ENCODE peak calls at places on chromosome 5, in seven cellular contexts. V, H, N, P, I, J and M are unnamed samples.

GRCh38 chr5:181187500-181188213 is 17.3 kb downstream of the TRIM7 start:
- DNase-seq in I (peak; percentile 80), H (peak; percentile 92), P (peak; percentile 84), V (peak; percentile 81), N (peak; percentile 94), J (peak; percentile 91), M (no peak)

GRCh38 chr5:149403923-149404745 is 25.0 kb upstream of the IL17B start:
- DNase-seq in H (peak; percentile 51), V (peak; percentile 86), N (peak; percentile 91), I (peak; percentile 93), J (peak; percentile 98), P (no peak), M (no peak)

GRCh38 chr5:103441523-103441922 is 121.1 kb downstream of the NUDT12 start:
- DNase-seq in H (no peak), V (no peak), J (no peak), N (no peak), P (no peak), I (no peak), M (no peak)

GRCh38 chr5:116088062-116088461 is 3.2 kb downstream of the COMMD10 start:
- DNase-seq in H (no peak), V (no peak), P (no peak), I (no peak), J (no peak), N (no peak), M (no peak)

GRCh38 chr5:171386861-171387254 is 791 bp upstream of the NPM1 start:
- DNase-seq in H (peak; percentile 67), N (no peak), J (no peak), P (no peak), I (peak; percentile 12), V (no peak), M (no peak)

GRCh38 chr5:119031905-119032304 is 39.0 kb upstream of the DMXL1 start:
- DNase-seq in N (peak; percentile 27), I (no peak), H (no peak), V (no peak), J (no peak), P (no peak), M (no peak)

GRCh38 chr5:158483202-158483870 is 616.4 kb downstream of the EBF1 start:
- DNase-seq in J (peak; percentile 1), I (no peak), H (no peak), N (peak; percentile 8), P (peak; percentile 8), V (no peak), M (no peak)

GRCh38 chr5:130549884-130550552 is 615.0 kb downstream of the HINT1 start:
- DNase-seq in I (no peak), H (no peak), P (no peak), V (peak; percentile 78), N (no peak), J (peak; percentile 80), M (no peak)

GRCh38 chr5:154236459-154237375 is 46.2 kb downstream of the GALNT10 start:
- DNase-seq in N (no peak), P (no peak), I (no peak), V (no peak), H (no peak), J (no peak), M (no peak)

GRCh38 chr5:142680605-142681259 is 5.2 kb downstream of the FGF1 start:
- DNase-seq in P (no peak), V (no peak), I (peak; percentile 76), H (no peak), J (peak; percentile 36), N (peak; percentile 87), M (no peak)

GRCh38 chr5:7415123-7415522 is 19.2 kb downstream of the ADCY2 start:
- DNase-seq in P (no peak), N (peak; percentile 23), I (no peak), V (no peak), J (no peak), H (no peak), M (no peak)

GRCh38 chr5:76742586-76742985 is 26.7 kb downstream of the F2R start:
- DNase-seq in N (no peak), J (peak; percentile 77), H (no peak), P (no peak), I (peak; percentile 78), V (peak; percentile 62), M (no peak)

GRCh38 chr5:158165647-158166046 is 306.7 kb upstream of the CLINT1 start:
- DNase-seq in H (no peak), N (no peak), I (no peak), P (no peak), J (no peak), V (no peak), M (no peak)

GRCh38 chr5:95955996-95956899 is 5.4 kb downstream of the ELL2 start:
- DNase-seq in I (no peak), H (no peak), N (no peak), V (peak; percentile 89), J (no peak), P (no peak), M (no peak)

GRCh38 chr5:147558826-147559225 is 49.0 kb upstream of the DPYSL3 start:
- DNase-seq in V (peak; percentile 88), J (peak; percentile 84), N (peak; percentile 29), P (no peak), H (peak; percentile 86), I (peak; percentile 81), M (no peak)

GRCh38 chr5:90557871-90558270 is 726 bp upstream of the ADGRV1 start:
- DNase-seq in V (no peak), N (no peak), H (no peak), P (no peak), J (no peak), I (no peak), M (no peak)

GRCh38 chr5:140261403-140262171 is 41.3 kb downstream of the PFDN1 start:
- DNase-seq in H (no peak), V (peak; percentile 85), P (no peak), I (peak; percentile 92), N (peak; percentile 58), J (peak; percentile 93), M (peak; percentile 70)

GRCh38 chr5:17805426-17805825 is 171.2 kb downstream of the TAF11L14 start:
- DNase-seq in H (no peak), P (no peak), J (no peak), I (peak; percentile 31), N (peak; percentile 22), V (no peak), M (no peak)
- H3K27ac ChIP-seq in H (no peak overlapping the region), P (no peak overlapping the region), J (no peak overlapping the region), I (no peak overlapping the region), N (no peak overlapping the region), V (no peak overlapping the region), M (no peak overlapping the region)

GRCh38 chr5:57313716-57314115 is 139.9 kb downstream of the GPBP1 start:
- DNase-seq in N (no peak), H (no peak), J (no peak), V (no peak), I (no peak), P (no peak), M (no peak)
- H3K27me3 ChIP-seq in N (no peaks in the 10 kb centered on the region), H (no peaks in the 10 kb centered on the region), J (peaks cover 8% of the 10 kb centered on the region), V (no peaks in the 10 kb centered on the region), I (no peaks in the 10 kb centered on the region), P (no peaks in the 10 kb centered on the region), M (no peaks in the 10 kb centered on the region)

GRCh38 chr5:123720339-123720738 is 208.4 kb downstream of the CSNK1G3 start:
- DNase-seq in V (no peak), N (no peak), H (no peak), J (no peak), P (no peak), I (no peak), M (no peak)
- H3K4me3 ChIP-seq in V (no peak overlapping the region), N (no peak overlapping the region), H (no peak overlapping the region), J (no peak overlapping the region), P (no peak overlapping the region), I (no peak overlapping the region), M (no peak overlapping the region)

GRCh38 chr5:1786621-1787471 is 12.8 kb downstream of the MRPL36 start:
- DNase-seq in N (no peak), I (no peak), P (no peak), H (peak; percentile 59), V (no peak), J (no peak), M (no peak)
- H3K27ac ChIP-seq in N (no peak overlapping the region), I (no peak overlapping the region), P (no peak overlapping the region), H (no peak overlapping the region), V (no peak overlapping the region), J (no peak overlapping the region), M (no peak overlapping the region)

DNA sequence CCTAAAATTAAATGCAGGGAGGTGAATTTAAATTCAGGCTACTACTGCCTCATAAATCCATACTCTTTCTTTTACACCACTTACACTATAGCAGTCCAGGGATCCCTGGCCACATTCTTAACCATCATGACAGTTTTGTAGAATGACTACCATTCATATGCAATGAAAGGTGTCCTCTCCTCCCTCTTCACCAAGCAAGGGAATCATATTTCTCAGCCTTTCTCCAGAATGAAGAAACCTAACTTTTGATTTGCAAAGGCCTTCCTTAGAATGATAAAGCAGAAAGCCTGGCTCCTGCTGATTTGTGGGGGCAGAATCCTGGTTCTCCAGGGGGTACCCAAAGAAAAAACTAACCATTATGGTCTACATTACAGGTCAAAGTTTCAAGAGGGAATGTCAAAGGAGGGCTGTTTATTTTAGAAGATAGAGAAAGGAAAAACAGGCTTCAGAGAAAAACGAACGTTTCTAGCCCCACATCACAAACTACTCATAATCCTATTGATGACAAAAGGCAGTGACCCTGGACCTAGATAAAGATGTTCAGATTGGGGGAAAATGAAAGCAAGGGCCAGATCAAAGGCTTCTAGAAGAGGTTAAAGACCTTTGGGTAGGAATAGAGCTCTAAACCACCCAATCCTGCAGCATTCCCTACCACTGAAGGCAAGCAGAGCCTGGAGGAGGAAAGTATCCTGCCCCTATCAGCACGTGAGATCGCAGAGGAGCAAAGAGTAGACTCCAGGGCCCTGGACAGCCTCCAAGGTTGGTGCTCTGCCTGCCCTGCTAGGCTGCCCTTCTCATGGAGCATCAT is 11.5 kb downstream of the WNT8A start:
- DNase-seq in V (no peak), N (no peak), I (no peak), P (no peak), H (no peak), J (no peak), M (no peak)
- H3K27me3 ChIP-seq in V (no peaks in the 10 kb centered on the region), N (no peaks in the 10 kb centered on the region), I (peaks cover 36% of the 10 kb centered on the region), P (no peaks in the 10 kb centered on the region), H (no peaks in the 10 kb centered on the region), J (peaks cover 63% of the 10 kb centered on the region), M (no peaks in the 10 kb centered on the region)

GRCh38 chr5:83470516-83470915 is 1.0 kb upstream of the VCAN start:
- DNase-seq in V (no peak), P (no peak), I (no peak), J (no peak), N (no peak), H (no peak), M (no peak)
- H3K4me3 ChIP-seq in V (peak overlapping the region; percentile 90), P (peak overlapping the region; percentile 87), I (no peak overlapping the region), J (peak overlapping the region; percentile 94), N (no peak overlapping the region), H (no peak overlapping the region), M (no peak overlapping the region)

GRCh38 chr5:108339220-108339619 is 42.7 kb downstream of the FBXL17 start:
- DNase-seq in H (no peak), V (peak; percentile 14), P (no peak), I (no peak), J (no peak), N (no peak), M (no peak)
- H3K27ac ChIP-seq in H (no peak overlapping the region), V (no peak overlapping the region), P (no peak overlapping the region), I (no peak overlapping the region), J (no peak overlapping the region), N (no peak overlapping the region), M (no peak overlapping the region)

GRCh38 chr5:160629007-160629402 is 207.3 kb downstream of the PTTG1 start:
- DNase-seq in N (no peak), H (no peak), V (no peak), P (no peak), J (no peak), I (no peak), M (no peak)

GRCh38 chr5:160628295-160629006 is 206.8 kb downstream of the PTTG1 start:
- DNase-seq in J (no peak), V (no peak), P (no peak), H (no peak), N (no peak), I (no peak), M (no peak)
- H3K27me3 ChIP-seq in J (no peaks in the 10 kb centered on the region), V (peaks cover 53% of the 10 kb centered on the region), P (no peaks in the 10 kb centered on the region), H (no peaks in the 10 kb centered on the region), N (no peaks in the 10 kb centered on the region), I (no peaks in the 10 kb centered on the region), M (no peaks in the 10 kb centered on the region)

GRCh38 chr5:56822961-56823360 is 7.6 kb downstream of the MAP3K1 start:
- DNase-seq in V (no peak), H (no peak), I (no peak), P (no peak), N (no peak), J (no peak), M (no peak)
- H3K4me3 ChIP-seq in V (no peak overlapping the region), H (no peak overlapping the region), I (no peak overlapping the region), P (no peak overlapping the region), N (no peak overlapping the region), J (no peak overlapping the region), M (no peak overlapping the region)